ENCODE peak calls at places on chromosomes 5 and 9, in six cellular contexts. H, M, E, F, Q and Z are unnamed samples.

GRCh38 chr5:82164109-82164956 is 113.8 kb downstream of the RPS23 start:
- DNase-seq in Q (peak), E (peak), H (no peak), M (peak), F (no peak), Z (no peak)

GRCh38 chr9:114592356-114592755 is 4.8 kb downstream of the ATP6V1G1 start:
- DNase-seq in E (no peak), H (no peak), Q (peak), F (peak), M (peak), Z (peak)

GRCh38 chr9:113501129-113501686 is 37.7 kb downstream of the RGS3 start:
- DNase-seq in H (peak), E (no peak), M (no peak), F (no peak), Q (no peak), Z (no peak)

GRCh38 chr5:43063731-43064171 is 23.6 kb upstream of the ANXA2R start:
- DNase-seq in H (peak), E (no peak), M (peak), Q (no peak), F (peak), Z (no peak)

GRCh38 chr5:174533771-174534221 is 190.6 kb upstream of the MSX2 start:
- DNase-seq in Q (peak), M (peak), E (peak), F (peak), H (no peak), Z (no peak)

GRCh38 chr5:142181547-142182191 is 73.1 kb downstream of the NDFIP1 start:
- DNase-seq in F (no peak), E (no peak), H (no peak), Q (no peak), M (no peak), Z (no peak)

GRCh38 chr5:56279979-56280378 is 46.8 kb upstream of the ANKRD55 start:
- DNase-seq in H (no peak), Q (peak), E (peak), M (peak), F (no peak), Z (no peak)

GRCh38 chr5:76571595-76571994 is 51.6 kb downstream of the F2RL2 start:
- DNase-seq in H (no peak), Q (no peak), F (no peak), E (no peak), M (no peak), Z (no peak)

GRCh38 chr9:93674580-93675335 is 98.4 kb downstream of the PHF2 start:
- DNase-seq in H (peak), E (no peak), F (no peak), M (no peak), Q (no peak), Z (no peak)

GRCh38 chr9:82923410-82924242 is 139.3 kb downstream of the RASEF start:
- DNase-seq in Q (no peak), M (peak), F (no peak), H (no peak), E (peak), Z (no peak)

GRCh38 chr5:79236364-79236969 is 536 bp downstream of the JMY start:
- DNase-seq in Q (peak), M (peak), E (no peak), H (peak), F (no peak), Z (peak)

GRCh38 chr5:163189023-163189553 is 248.3 kb upstream of the CCNG1 start:
- DNase-seq in F (no peak), H (no peak), M (no peak), E (no peak), Q (no peak), Z (no peak)

GRCh38 chr5:53503819-53504218 is 23.4 kb downstream of the FST start:
- DNase-seq in Q (peak), M (peak), E (no peak), F (no peak), H (no peak), Z (no peak)

GRCh38 chr5:131622633-131623032 is 12.4 kb downstream of the RAPGEF6 start:
- DNase-seq in M (peak), Q (peak), E (no peak), H (no peak), F (no peak), Z (no peak)